ENCODE peak calls at places on chromosomes 7 and 10, in four cellular contexts. One of them, this sample, is unnamed. For H3K27me3, the result is how much of the 10 kb centered on the place peaks cover.

GRCh38 chr7:159031750-159032149 is 112.9 kb downstream of the VIPR2 start:
- DNase-seq in fibroblast of lung: no peak
- DNase-seq in cardiac muscle cell: no peak
- DNase-seq in spleen: peak
- DNase-seq in this sample: no peak

GRCh38 chr7:120064565-120064964 is 208.4 kb upstream of the KCND2 start:
- DNase-seq in fibroblast of lung: peak
- DNase-seq in cardiac muscle cell: no peak
- DNase-seq in spleen: no peak
- DNase-seq in this sample: no peak

GRCh38 chr7:16004661-16005060 is 318.2 kb upstream of the MEOX2 start:
- DNase-seq in fibroblast of lung: no peak
- DNase-seq in cardiac muscle cell: no peak
- DNase-seq in spleen: no peak
- DNase-seq in this sample: no peak

GRCh38 chr7:26398436-26399308 is 107.0 kb downstream of the SNX10 start:
- DNase-seq in fibroblast of lung: peak
- DNase-seq in cardiac muscle cell: peak
- DNase-seq in spleen: peak
- DNase-seq in this sample: peak

GRCh38 chr7:68488366-68489060 is 1109.8 kb upstream of the AUTS2 start:
- DNase-seq in fibroblast of lung: no peak
- DNase-seq in cardiac muscle cell: no peak
- DNase-seq in spleen: no peak
- DNase-seq in this sample: no peak

GRCh38 chr7:68269410-68269809 is 1272.8 kb downstream of the TYW1 start:
- DNase-seq in fibroblast of lung: no peak
- DNase-seq in cardiac muscle cell: no peak
- DNase-seq in spleen: no peak
- DNase-seq in this sample: no peak

GRCh38 chr7:150791746-150792452 is 8.3 kb downstream of the TMEM176B start:
- DNase-seq in fibroblast of lung: no peak
- DNase-seq in cardiac muscle cell: peak
- DNase-seq in spleen: no peak
- DNase-seq in this sample: no peak

GRCh38 chr10:62049815-62050626 is 148.5 kb downstream of the ARID5B start:
- DNase-seq in fibroblast of lung: no peak
- DNase-seq in cardiac muscle cell: no peak
- DNase-seq in spleen: no peak
- DNase-seq in this sample: no peak

GRCh38 chr10:127872871-127873600 is 19.7 kb downstream of the CLRN3 start:
- DNase-seq in fibroblast of lung: peak
- DNase-seq in cardiac muscle cell: no peak
- DNase-seq in spleen: peak
- DNase-seq in this sample: no peak

GRCh38 chr10:78776746-78777145 is 292.0 kb upstream of the ZMIZ1 start:
- DNase-seq in fibroblast of lung: no peak
- DNase-seq in cardiac muscle cell: no peak
- DNase-seq in spleen: no peak
- DNase-seq in this sample: no peak

GRCh38 chr7:8827329-8827728 is 393.9 kb downstream of the NXPH1 start:
- DNase-seq in fibroblast of lung: no peak
- DNase-seq in cardiac muscle cell: no peak
- DNase-seq in spleen: no peak
- DNase-seq in this sample: no peak

GRCh38 chr10:132257271-132257670 is 50.5 kb downstream of the STK32C start:
- DNase-seq in fibroblast of lung: peak
- DNase-seq in cardiac muscle cell: no peak
- DNase-seq in spleen: no peak
- DNase-seq in this sample: peak

GRCh38 chr10:109149666-109150350 is 773.5 kb downstream of the XPNPEP1 start:
- DNase-seq in fibroblast of lung: no peak
- DNase-seq in cardiac muscle cell: no peak
- DNase-seq in spleen: no peak
- DNase-seq in this sample: no peak

GRCh38 chr10:77784856-77785255 is 141.7 kb downstream of the DLG5 start:
- DNase-seq in fibroblast of lung: peak
- DNase-seq in cardiac muscle cell: no peak
- DNase-seq in spleen: no peak
- DNase-seq in this sample: peak

GRCh38 chr10:101826852-101827434 is 8.7 kb upstream of the OGA start:
- DNase-seq in fibroblast of lung: no peak
- DNase-seq in cardiac muscle cell: no peak
- DNase-seq in spleen: peak
- DNase-seq in this sample: peak

GRCh38 chr7:27899601-27900000 is 159.6 kb downstream of the TAX1BP1 start:
- DNase-seq in fibroblast of lung: no peak
- DNase-seq in cardiac muscle cell: no peak
- DNase-seq in spleen: no peak
- DNase-seq in this sample: no peak

GRCh38 chr7:117489911-117490310 is 10.1 kb downstream of the CFTR start:
- DNase-seq in fibroblast of lung: no peak
- DNase-seq in cardiac muscle cell: no peak
- DNase-seq in spleen: no peak
- DNase-seq in this sample: no peak

GRCh38 chr10:114276671-114277070 is 37.6 kb downstream of the VWA2 start:
- DNase-seq in fibroblast of lung: no peak
- DNase-seq in cardiac muscle cell: no peak
- DNase-seq in spleen: peak
- DNase-seq in this sample: no peak

GRCh38 chr10:42242135-42242805 is 396.1 kb downstream of the ZNF33B start:
- DNase-seq in fibroblast of lung: no peak
- DNase-seq in cardiac muscle cell: no peak
- DNase-seq in spleen: no peak
- DNase-seq in this sample: peak

GRCh38 chr7:106372595-106373318 is 88.0 kb upstream of the NAMPT start:
- DNase-seq in fibroblast of lung: no peak
- DNase-seq in cardiac muscle cell: no peak
- DNase-seq in spleen: no peak
- DNase-seq in this sample: peak

GRCh38 chr7:30330134-30331111 is 46.0 kb downstream of the ZNRF2 start:
- DNase-seq in fibroblast of lung: peak
- DNase-seq in cardiac muscle cell: no peak
- DNase-seq in spleen: no peak
- DNase-seq in this sample: no peak

GRCh38 chr7:149883452-149883861 is 9.7 kb downstream of the ATP6V0E2 start:
- DNase-seq in fibroblast of lung: peak
- DNase-seq in cardiac muscle cell: peak
- DNase-seq in spleen: no peak
- DNase-seq in this sample: peak

GRCh38 chr10:121774813-121775212 is 153.0 kb downstream of the ATE1 start:
- DNase-seq in fibroblast of lung: peak
- DNase-seq in cardiac muscle cell: no peak
- DNase-seq in spleen: no peak
- DNase-seq in this sample: no peak

GRCh38 chr7:149595541-149595940 is 97.9 kb upstream of the ZNF746 start:
- DNase-seq in fibroblast of lung: no peak
- DNase-seq in cardiac muscle cell: peak
- DNase-seq in spleen: no peak
- DNase-seq in this sample: no peak

GRCh38 chr10:77738496-77739158 is 101.0 kb upstream of the KCNMA1 start:
- DNase-seq in fibroblast of lung: no peak
- DNase-seq in cardiac muscle cell: no peak
- DNase-seq in spleen: no peak
- DNase-seq in this sample: no peak

GRCh38 chr10:72694476-72695369 is 2.8 kb downstream of the MCU start:
- DNase-seq in fibroblast of lung: peak
- DNase-seq in cardiac muscle cell: peak
- DNase-seq in spleen: no peak
- DNase-seq in this sample: peak

GRCh38 chr10:45379891-45380540 is 6.0 kb downstream of the ALOX5 start:
- DNase-seq in fibroblast of lung: no peak
- DNase-seq in cardiac muscle cell: no peak
- DNase-seq in spleen: peak
- DNase-seq in this sample: peak

GRCh38 chr10:43410345-43410744 is 1.4 kb upstream of the HNRNPF start:
- DNase-seq in fibroblast of lung: no peak
- DNase-seq in cardiac muscle cell: no peak
- DNase-seq in spleen: no peak
- DNase-seq in this sample: peak

DNA sequence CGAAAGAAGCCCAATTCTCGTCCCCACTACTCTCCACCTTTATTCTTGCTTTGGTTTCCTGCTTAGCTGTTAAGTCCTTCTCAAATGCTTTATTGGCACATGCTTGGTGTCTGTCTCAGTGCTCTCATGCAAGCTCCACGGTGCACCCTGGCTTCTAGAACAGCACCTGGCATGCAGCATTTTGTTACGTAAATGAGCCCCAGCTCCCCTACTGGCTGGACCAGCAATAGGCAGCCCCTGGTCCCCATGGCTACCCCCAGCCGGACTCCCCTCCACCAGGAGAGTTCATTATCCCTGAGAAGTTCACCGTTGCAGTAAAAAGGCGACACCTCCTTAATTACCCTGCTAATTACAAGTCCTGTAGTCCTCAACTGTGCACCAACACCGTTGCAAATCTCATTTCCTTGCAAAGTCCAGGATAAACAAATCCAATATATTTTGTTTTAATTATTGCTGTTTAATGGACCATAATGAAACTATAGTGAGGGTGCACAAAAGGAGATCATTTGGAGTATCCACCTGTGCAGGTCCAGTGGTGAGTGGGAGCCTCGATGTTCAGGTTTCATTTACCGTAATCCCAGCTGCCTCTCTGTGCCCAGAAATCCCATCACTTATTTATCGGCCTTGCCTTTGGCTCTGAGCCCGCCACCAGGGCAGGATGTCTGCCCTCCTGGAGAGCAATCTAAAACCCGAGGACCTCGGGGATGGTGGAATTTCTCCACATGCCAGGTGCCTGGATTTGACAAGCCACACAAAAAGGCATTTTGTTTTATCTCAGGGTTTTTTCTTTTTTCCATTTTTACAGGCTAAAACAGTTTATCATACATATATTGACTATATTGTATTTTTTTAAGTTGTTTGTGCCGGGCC is 12.8 kb upstream of the DRGX start:
- DNase-seq in fibroblast of lung: no peak
- DNase-seq in cardiac muscle cell: peak
- DNase-seq in spleen: no peak
- DNase-seq in this sample: no peak
- H3K27me3 ChIP-seq in fibroblast of lung: under half
- H3K27me3 ChIP-seq in cardiac muscle cell: half or more
- H3K27me3 ChIP-seq in spleen: under half
- H3K27me3 ChIP-seq in this sample: half or more

GRCh38 chr7:2233876-2234275 is 1.1 kb upstream of the MAD1L1 start:
- DNase-seq in fibroblast of lung: no peak
- DNase-seq in cardiac muscle cell: no peak
- DNase-seq in spleen: no peak
- DNase-seq in this sample: no peak

GRCh38 chr7:2230882-2231281 is 1.9 kb downstream of the MAD1L1 start:
- DNase-seq in fibroblast of lung: no peak
- DNase-seq in cardiac muscle cell: no peak
- DNase-seq in spleen: no peak
- DNase-seq in this sample: peak

GRCh38 chr7:2230226-2230625 is 2.5 kb downstream of the MAD1L1 start:
- DNase-seq in fibroblast of lung: no peak
- DNase-seq in cardiac muscle cell: no peak
- DNase-seq in spleen: no peak
- DNase-seq in this sample: peak

GRCh38 chr7:2232766-2233520 is at the start of gene MAD1L1:
- DNase-seq in fibroblast of lung: peak
- DNase-seq in cardiac muscle cell: peak
- DNase-seq in spleen: peak
- DNase-seq in this sample: peak

DNA sequence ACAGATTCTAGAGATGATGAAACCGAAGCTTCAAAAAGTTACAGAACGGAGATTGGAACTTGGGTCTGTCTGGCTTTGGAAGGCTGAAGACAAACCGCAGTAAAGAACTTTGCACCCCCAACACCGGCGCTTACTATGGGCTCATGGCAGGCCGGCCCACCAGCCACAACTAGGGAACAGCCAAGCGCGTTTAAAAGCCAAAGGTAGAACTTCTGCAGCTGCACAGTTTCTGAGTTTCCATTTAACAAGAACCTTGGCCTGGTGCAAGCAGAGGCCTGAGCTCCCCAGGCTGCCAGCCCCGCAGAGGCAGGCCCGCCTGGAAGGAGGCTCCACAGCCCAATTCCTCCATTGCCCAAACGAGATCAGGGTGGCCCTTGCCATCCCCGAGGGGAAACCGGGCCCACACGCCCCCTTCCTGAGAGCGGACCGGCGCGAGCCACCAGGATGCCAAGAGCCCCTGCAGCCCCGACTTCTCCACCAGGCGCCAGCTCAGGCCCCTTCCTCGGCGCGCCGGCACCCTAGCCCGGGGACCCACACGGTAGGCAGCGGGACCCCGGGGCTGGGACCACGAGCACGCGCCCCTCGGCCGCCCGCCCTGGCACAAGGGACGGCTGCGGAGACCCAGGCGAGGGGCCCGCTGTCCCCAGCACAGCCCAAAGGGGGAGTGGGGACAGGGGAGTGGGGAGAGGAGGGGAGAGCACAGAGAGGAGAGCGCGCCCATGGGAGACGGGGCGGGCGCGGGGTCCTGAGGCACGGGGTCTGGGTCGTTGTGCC is 566 bp downstream of the MAD1L1 start:
- DNase-seq in fibroblast of lung: no peak
- DNase-seq in cardiac muscle cell: peak
- DNase-seq in spleen: peak
- DNase-seq in this sample: no peak
- TF ChIP-seq CTCF in fibroblast of lung: no peak
- TF ChIP-seq CTCF in cardiac muscle cell: no peak
- TF ChIP-seq CTCF in spleen: no peak
- TF ChIP-seq CTCF in this sample: no peak

DNA sequence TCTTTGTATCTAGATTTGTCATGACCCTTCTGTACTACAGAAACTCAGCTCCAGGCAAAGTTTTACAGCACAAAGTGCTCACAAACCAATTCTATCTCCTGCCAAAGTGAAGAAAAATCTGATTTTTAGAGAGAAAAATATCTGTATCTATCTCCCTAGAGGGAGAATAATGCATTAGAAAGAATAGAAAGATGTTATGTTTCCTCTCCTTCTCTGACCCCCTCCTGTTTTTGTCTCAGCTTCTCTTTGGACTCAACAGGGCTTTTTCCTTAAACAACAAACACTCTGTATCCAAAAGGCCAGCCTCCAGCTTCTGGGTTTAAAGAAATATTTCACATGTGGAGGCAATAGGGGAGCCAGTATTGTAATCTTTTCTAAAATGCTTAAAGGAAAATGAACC is 627.4 kb downstream of the REEP3 start:
- DNase-seq in fibroblast of lung: no peak
- DNase-seq in cardiac muscle cell: no peak
- DNase-seq in spleen: no peak
- DNase-seq in this sample: no peak
- H3K27me3 ChIP-seq in fibroblast of lung: under half
- H3K27me3 ChIP-seq in cardiac muscle cell: under half
- H3K27me3 ChIP-seq in spleen: under half
- H3K27me3 ChIP-seq in this sample: under half

DNA sequence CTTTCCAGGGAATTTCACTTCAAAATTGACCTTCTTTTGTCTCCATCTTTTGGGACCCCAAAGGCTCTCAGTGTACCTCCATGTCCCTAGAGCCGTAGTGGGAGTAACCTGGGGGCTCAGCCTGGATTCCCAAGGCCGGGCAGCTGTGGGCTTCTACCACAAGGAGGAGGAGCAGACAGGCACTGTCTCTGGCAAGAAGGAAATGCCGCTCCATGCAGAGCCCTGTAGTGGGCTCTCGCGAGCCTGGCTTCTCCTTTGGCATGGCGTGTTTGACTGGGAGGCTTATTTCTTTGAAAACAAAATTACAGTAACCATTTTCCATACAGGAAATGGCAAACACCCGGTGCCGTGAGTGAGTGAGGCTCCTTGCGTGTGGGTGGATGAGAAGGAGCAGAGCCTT is 76.8 kb upstream of the FAM180A start:
- DNase-seq in fibroblast of lung: no peak
- DNase-seq in cardiac muscle cell: no peak
- DNase-seq in spleen: no peak
- DNase-seq in this sample: no peak
- TF ChIP-seq CTCF in fibroblast of lung: no peak
- TF ChIP-seq CTCF in cardiac muscle cell: no peak
- TF ChIP-seq CTCF in spleen: no peak
- TF ChIP-seq CTCF in this sample: no peak

This sample was measured in osteoblast.